ENCODE peak calls at places on chromosomes 6 and 20, in four cellular contexts. One of them, this sample, is unnamed. For H3K4me1, the result is how much of the 10 kb centered on the place peaks cover.

GRCh38 chr6:14270925-14271791 is 153.6 kb downstream of the CD83 start:
- DNase-seq in colonic mucosa: peak
- DNase-seq in SJSA1: no peak
- DNase-seq in stomach: peak
- DNase-seq in this sample: no peak

GRCh38 chr6:160374836-160375560 is 26.8 kb downstream of the SLC22A3 start:
- DNase-seq in stomach: no peak
- DNase-seq in SJSA1: no peak
- DNase-seq in colonic mucosa: no peak
- DNase-seq in this sample: no peak

GRCh38 chr20:38550274-38550673 is 30.7 kb upstream of the ADIG start:
- DNase-seq in colonic mucosa: no peak
- DNase-seq in stomach: no peak
- DNase-seq in SJSA1: no peak
- DNase-seq in this sample: no peak

GRCh38 chr20:30488941-30489601 is 768.4 kb upstream of the DEFB115 start:
- DNase-seq in SJSA1: no peak
- DNase-seq in colonic mucosa: no peak
- DNase-seq in stomach: peak
- DNase-seq in this sample: no peak

GRCh38 chr20:49245921-49246740 is 26.9 kb downstream of the DDX27 start:
- DNase-seq in SJSA1: no peak
- DNase-seq in stomach: no peak
- DNase-seq in colonic mucosa: no peak
- DNase-seq in this sample: peak

GRCh38 chr6:13528777-13529343 is 41.5 kb upstream of the GFOD1 start:
- DNase-seq in SJSA1: no peak
- DNase-seq in stomach: no peak
- DNase-seq in colonic mucosa: peak
- DNase-seq in this sample: no peak

GRCh38 chr6:28789553-28790083 is 134.2 kb downstream of the TRIM27 start:
- DNase-seq in stomach: no peak
- DNase-seq in colonic mucosa: peak
- DNase-seq in SJSA1: peak
- DNase-seq in this sample: peak

GRCh38 chr20:49167811-49168507 is 20.2 kb downstream of the STAU1 start:
- DNase-seq in SJSA1: no peak
- DNase-seq in colonic mucosa: no peak
- DNase-seq in stomach: no peak
- DNase-seq in this sample: no peak

GRCh38 chr20:61847420-61847748 is 218.3 kb downstream of the TAF4 start:
- DNase-seq in SJSA1: no peak
- DNase-seq in stomach: no peak
- DNase-seq in colonic mucosa: no peak
- DNase-seq in this sample: no peak

GRCh38 chr6:138765896-138766487 is 7.6 kb upstream of the CCDC28A start:
- DNase-seq in stomach: no peak
- DNase-seq in SJSA1: no peak
- DNase-seq in colonic mucosa: no peak
- DNase-seq in this sample: peak

GRCh38 chr6:13545885-13546284 is 28.5 kb upstream of the SIRT5 start:
- DNase-seq in colonic mucosa: no peak
- DNase-seq in SJSA1: no peak
- DNase-seq in stomach: no peak
- DNase-seq in this sample: no peak

GRCh38 chr6:82362868-82363267 is 749 bp upstream of the TPBG start:
- DNase-seq in stomach: no peak
- DNase-seq in colonic mucosa: no peak
- DNase-seq in SJSA1: peak
- DNase-seq in this sample: no peak

GRCh38 chr6:149846321-149846720 is 17.8 kb downstream of the LRP11 start:
- DNase-seq in stomach: peak
- DNase-seq in colonic mucosa: no peak
- DNase-seq in SJSA1: peak
- DNase-seq in this sample: no peak

GRCh38 chr20:25196701-25197120 is 1.2 kb downstream of the ENTPD6 start:
- DNase-seq in colonic mucosa: peak
- DNase-seq in SJSA1: no peak
- DNase-seq in stomach: no peak
- DNase-seq in this sample: no peak

GRCh38 chr6:154298297-154298696 is 58.3 kb downstream of the IPCEF1 start:
- DNase-seq in stomach: no peak
- DNase-seq in SJSA1: no peak
- DNase-seq in colonic mucosa: no peak
- DNase-seq in this sample: no peak

GRCh38 chr6:133012774-133013173 is 198.4 kb downstream of the RPS12 start:
- DNase-seq in stomach: no peak
- DNase-seq in colonic mucosa: no peak
- DNase-seq in SJSA1: no peak
- DNase-seq in this sample: no peak

GRCh38 chr20:48706116-48706656 is 121.6 kb downstream of the PREX1 start:
- DNase-seq in stomach: no peak
- DNase-seq in SJSA1: no peak
- DNase-seq in colonic mucosa: no peak
- DNase-seq in this sample: no peak

GRCh38 chr6:148720897-148721296 is 25.9 kb upstream of the UST start:
- DNase-seq in colonic mucosa: no peak
- DNase-seq in stomach: no peak
- DNase-seq in SJSA1: no peak
- DNase-seq in this sample: no peak

DNA sequence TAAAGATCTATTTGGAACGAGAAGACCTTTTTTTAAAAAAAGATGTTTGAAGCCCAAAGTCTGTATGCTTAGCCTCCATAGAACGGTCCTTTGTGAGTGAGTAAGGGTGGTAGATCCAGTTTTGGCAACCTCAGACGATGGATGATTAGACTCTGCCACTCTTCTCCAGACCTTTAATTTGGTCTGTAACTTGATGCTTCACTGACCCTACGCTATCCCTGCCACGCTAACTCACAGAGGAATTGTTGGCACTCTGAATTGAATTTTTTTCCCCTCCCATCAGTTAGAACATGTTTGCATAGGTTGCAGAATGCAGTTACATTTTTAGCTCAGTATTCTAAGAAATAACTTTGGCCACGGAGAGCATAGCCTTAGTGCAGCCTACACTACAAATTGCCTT is 15.8 kb upstream of the DEK start:
- DNase-seq in SJSA1: no peak
- DNase-seq in colonic mucosa: no peak
- DNase-seq in stomach: no peak
- DNase-seq in this sample: no peak
- H3K4me3 ChIP-seq in SJSA1: no peak
- H3K4me3 ChIP-seq in colonic mucosa: no peak
- H3K4me3 ChIP-seq in stomach: no peak
- H3K4me3 ChIP-seq in this sample: no peak

GRCh38 chr6:109480993-109481480 is 2.0 kb downstream of the ZBTB24 start:
- DNase-seq in colonic mucosa: no peak
- DNase-seq in SJSA1: no peak
- DNase-seq in stomach: no peak
- DNase-seq in this sample: no peak
- H3K4me1 ChIP-seq in colonic mucosa: under half
- H3K4me1 ChIP-seq in SJSA1: under half
- H3K4me1 ChIP-seq in stomach: under half
- H3K4me1 ChIP-seq in this sample: under half

DNA sequence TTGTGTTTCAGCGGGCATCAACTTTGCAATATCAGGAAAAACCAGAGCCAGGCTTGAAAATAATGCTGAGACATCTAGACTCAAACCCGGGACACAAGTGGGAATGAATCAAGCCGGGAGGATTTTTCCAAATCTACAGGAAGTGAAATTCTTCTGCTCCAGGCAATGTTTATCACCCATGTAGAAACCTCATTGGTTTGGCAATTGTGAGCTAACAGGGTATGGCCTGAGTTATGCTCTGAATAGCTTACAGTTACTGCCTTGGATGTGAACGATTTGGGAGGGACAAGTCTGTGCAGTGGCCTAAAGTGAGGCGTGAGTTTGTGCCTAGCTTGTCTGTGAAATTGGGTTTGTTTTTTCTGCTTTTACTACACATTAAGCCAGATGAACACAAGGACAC is 87.4 kb downstream of the PCSK2 start:
- DNase-seq in stomach: no peak
- DNase-seq in colonic mucosa: no peak
- DNase-seq in SJSA1: no peak
- DNase-seq in this sample: no peak
- H3K4me3 ChIP-seq in stomach: no peak
- H3K4me3 ChIP-seq in colonic mucosa: no peak
- H3K4me3 ChIP-seq in SJSA1: no peak
- H3K4me3 ChIP-seq in this sample: no peak

GRCh38 chr20:17857639-17858449 is 110.8 kb downstream of the SNX5 start:
- DNase-seq in stomach: no peak
- DNase-seq in colonic mucosa: no peak
- DNase-seq in SJSA1: no peak
- DNase-seq in this sample: no peak

GRCh38 chr20:17858450-17859001 is 110.1 kb downstream of the SNX5 start:
- DNase-seq in SJSA1: no peak
- DNase-seq in colonic mucosa: no peak
- DNase-seq in stomach: no peak
- DNase-seq in this sample: no peak

GRCh38 chr20:17860306-17861197 is 108.0 kb downstream of the SNX5 start:
- DNase-seq in stomach: no peak
- DNase-seq in SJSA1: no peak
- DNase-seq in colonic mucosa: no peak
- DNase-seq in this sample: no peak

GRCh38 chr20:17859616-17860232 is 108.9 kb downstream of the SNX5 start:
- DNase-seq in stomach: no peak
- DNase-seq in SJSA1: no peak
- DNase-seq in colonic mucosa: no peak
- DNase-seq in this sample: no peak

GRCh38 chr20:17859002-17859615 is 109.5 kb downstream of the SNX5 start:
- DNase-seq in stomach: peak
- DNase-seq in colonic mucosa: no peak
- DNase-seq in SJSA1: no peak
- DNase-seq in this sample: no peak
- H3K4me1 ChIP-seq in stomach: under half
- H3K4me1 ChIP-seq in colonic mucosa: under half
- H3K4me1 ChIP-seq in SJSA1: under half
- H3K4me1 ChIP-seq in this sample: under half

GRCh38 chr6:95365454-95365853 is 211.9 kb upstream of the MANEA start:
- DNase-seq in stomach: no peak
- DNase-seq in colonic mucosa: no peak
- DNase-seq in SJSA1: no peak
- DNase-seq in this sample: no peak

GRCh38 chr6:95366414-95366813 is 210.9 kb upstream of the MANEA start:
- DNase-seq in colonic mucosa: no peak
- DNase-seq in SJSA1: no peak
- DNase-seq in stomach: no peak
- DNase-seq in this sample: no peak

GRCh38 chr6:95364016-95364604 is 213.2 kb upstream of the MANEA start:
- DNase-seq in stomach: no peak
- DNase-seq in SJSA1: no peak
- DNase-seq in colonic mucosa: no peak
- DNase-seq in this sample: peak
- H3K4me3 ChIP-seq in stomach: no peak
- H3K4me3 ChIP-seq in SJSA1: no peak
- H3K4me3 ChIP-seq in colonic mucosa: no peak
- H3K4me3 ChIP-seq in this sample: no peak

GRCh38 chr6:108719477-108719876 is 128.7 kb upstream of the ARMC2 start:
- DNase-seq in colonic mucosa: no peak
- DNase-seq in SJSA1: no peak
- DNase-seq in stomach: no peak
- DNase-seq in this sample: no peak
- H3K4me1 ChIP-seq in colonic mucosa: under half
- H3K4me1 ChIP-seq in SJSA1: under half
- H3K4me1 ChIP-seq in stomach: under half
- H3K4me1 ChIP-seq in this sample: under half

GRCh38 chr6:25369450-25370086 is 90.4 kb downstream of the CARMIL1 start:
- DNase-seq in colonic mucosa: peak
- DNase-seq in SJSA1: no peak
- DNase-seq in stomach: peak
- DNase-seq in this sample: no peak

GRCh38 chr6:25369043-25369442 is 89.9 kb downstream of the CARMIL1 start:
- DNase-seq in SJSA1: no peak
- DNase-seq in stomach: no peak
- DNase-seq in colonic mucosa: no peak
- DNase-seq in this sample: no peak

GRCh38 chr6:25365159-25365558 is 86.0 kb downstream of the CARMIL1 start:
- DNase-seq in SJSA1: no peak
- DNase-seq in colonic mucosa: no peak
- DNase-seq in stomach: no peak
- DNase-seq in this sample: no peak

GRCh38 chr6:25370175-25371036 is 91.2 kb downstream of the CARMIL1 start:
- DNase-seq in stomach: no peak
- DNase-seq in SJSA1: no peak
- DNase-seq in colonic mucosa: peak
- DNase-seq in this sample: no peak

DNA sequence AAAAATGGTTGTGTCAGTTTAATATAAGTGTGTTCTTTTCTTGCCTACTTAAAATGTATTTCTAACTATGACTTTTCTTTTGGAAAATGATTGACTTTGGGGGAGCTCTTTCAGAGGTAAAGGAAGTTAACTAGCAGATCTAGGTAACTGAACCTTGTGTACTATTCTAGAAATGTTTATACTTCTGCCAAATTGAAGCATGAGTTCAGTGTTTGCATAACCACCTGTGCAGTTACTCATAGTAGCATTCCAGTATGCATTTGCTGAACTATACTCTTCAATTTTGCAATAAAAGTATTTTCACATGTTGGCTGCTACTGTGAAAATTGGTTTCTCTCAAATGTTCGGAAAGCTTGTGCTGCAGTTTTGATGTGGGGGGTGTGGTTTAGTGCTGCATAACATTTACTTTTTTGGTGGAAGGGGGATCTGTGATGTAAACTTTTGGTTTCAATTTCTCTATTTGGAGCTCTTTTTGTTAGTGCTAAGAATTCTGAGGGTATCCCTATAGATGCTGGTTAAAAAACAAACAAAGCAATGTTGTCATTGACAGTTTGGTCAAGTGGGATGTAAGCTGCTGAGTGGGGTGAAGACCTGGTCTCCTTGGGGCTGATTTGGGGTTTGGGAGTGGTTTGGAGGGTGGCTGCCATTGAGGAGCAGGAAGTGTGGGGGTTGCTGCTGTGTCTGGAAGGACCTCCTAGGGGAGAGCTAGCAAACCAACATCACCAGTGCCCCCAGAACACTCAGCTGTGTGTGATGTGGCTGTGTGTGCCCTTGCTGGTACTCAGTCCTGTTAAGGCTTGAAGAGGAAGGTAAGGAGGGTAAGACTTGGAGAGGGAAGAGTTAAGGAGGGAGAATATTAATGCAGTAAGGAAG is 87.8 kb downstream of the CARMIL1 start:
- DNase-seq in colonic mucosa: no peak
- DNase-seq in SJSA1: no peak
- DNase-seq in stomach: no peak
- DNase-seq in this sample: no peak
- H3K4me3 ChIP-seq in colonic mucosa: no peak
- H3K4me3 ChIP-seq in SJSA1: no peak
- H3K4me3 ChIP-seq in stomach: no peak
- H3K4me3 ChIP-seq in this sample: no peak

DNA sequence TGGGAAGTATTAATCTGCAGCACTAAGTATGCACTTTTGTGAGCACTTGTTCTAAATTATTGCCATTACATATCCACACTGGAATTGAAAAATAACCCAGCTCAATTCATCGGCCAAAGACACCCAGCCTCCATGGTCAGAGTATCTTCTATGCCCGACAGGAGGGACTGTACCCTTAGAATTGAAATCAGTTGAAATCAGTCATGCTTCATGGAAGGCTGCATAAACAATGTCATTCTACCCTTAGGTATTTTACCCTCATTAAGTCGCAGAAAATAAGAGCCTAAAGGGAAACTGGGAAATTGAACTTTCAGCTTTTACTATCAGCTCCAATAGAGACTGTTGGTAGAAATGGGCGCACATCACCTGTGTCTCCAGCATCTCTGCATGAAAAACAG is 2.9 kb upstream of the RAMACL start:
- DNase-seq in stomach: no peak
- DNase-seq in SJSA1: no peak
- DNase-seq in colonic mucosa: no peak
- DNase-seq in this sample: no peak
- H3K4me1 ChIP-seq in stomach: under half
- H3K4me1 ChIP-seq in SJSA1: under half
- H3K4me1 ChIP-seq in colonic mucosa: under half
- H3K4me1 ChIP-seq in this sample: under half

This sample was measured in HAP-1.